ENCODE peak calls at places on chromosomes 7 and 10, in five cellular contexts. One of them, this sample, is unnamed.

GRCh38 chr10:89362928-89363327 is 14.9 kb upstream of the IFIT1B start:
- DNase-seq in hepatocyte: no peak
- DNase-seq in fibroblast of lung: no peak
- DNase-seq in esophagus muscularis mucosa: no peak
- DNase-seq in fibroblast of pulmonary artery: no peak
- DNase-seq in this sample: no peak

GRCh38 chr7:23474098-23474828 is 4.0 kb upstream of the IGF2BP3 start:
- DNase-seq in esophagus muscularis mucosa: peak
- DNase-seq in fibroblast of pulmonary artery: peak
- DNase-seq in fibroblast of lung: peak
- DNase-seq in hepatocyte: peak
- DNase-seq in this sample: peak

GRCh38 chr7:20238754-20239324 is 21.7 kb upstream of the MACC1 start:
- DNase-seq in fibroblast of pulmonary artery: no peak
- DNase-seq in fibroblast of lung: peak
- DNase-seq in hepatocyte: no peak
- DNase-seq in esophagus muscularis mucosa: no peak
- DNase-seq in this sample: no peak

GRCh38 chr10:63491558-63492316 is 26.0 kb upstream of the JMJD1C start:
- DNase-seq in hepatocyte: peak
- DNase-seq in esophagus muscularis mucosa: no peak
- DNase-seq in fibroblast of lung: peak
- DNase-seq in fibroblast of pulmonary artery: peak
- DNase-seq in this sample: peak

GRCh38 chr7:118079369-118079768 is 104.6 kb upstream of the LSM8 start:
- DNase-seq in fibroblast of lung: peak
- DNase-seq in fibroblast of pulmonary artery: no peak
- DNase-seq in hepatocyte: no peak
- DNase-seq in esophagus muscularis mucosa: no peak
- DNase-seq in this sample: no peak

GRCh38 chr10:52541082-52541481 is 227.0 kb downstream of the DKK1 start:
- DNase-seq in fibroblast of lung: no peak
- DNase-seq in hepatocyte: no peak
- DNase-seq in esophagus muscularis mucosa: no peak
- DNase-seq in fibroblast of pulmonary artery: peak
- DNase-seq in this sample: peak

GRCh38 chr7:43764807-43765491 is 6.5 kb downstream of the BLVRA start:
- DNase-seq in fibroblast of lung: peak
- DNase-seq in fibroblast of pulmonary artery: peak
- DNase-seq in esophagus muscularis mucosa: peak
- DNase-seq in hepatocyte: peak
- DNase-seq in this sample: no peak

GRCh38 chr10:43855667-43856210 is 207.1 kb upstream of the ZNF32 start:
- DNase-seq in hepatocyte: no peak
- DNase-seq in esophagus muscularis mucosa: no peak
- DNase-seq in fibroblast of pulmonary artery: no peak
- DNase-seq in fibroblast of lung: no peak
- DNase-seq in this sample: no peak

GRCh38 chr7:44460325-44460724 is 30.1 kb downstream of the NUDCD3 start:
- DNase-seq in fibroblast of pulmonary artery: no peak
- DNase-seq in esophagus muscularis mucosa: no peak
- DNase-seq in hepatocyte: no peak
- DNase-seq in fibroblast of lung: peak
- DNase-seq in this sample: no peak

GRCh38 chr10:8112942-8113442 is 58.5 kb downstream of the GATA3 start:
- DNase-seq in fibroblast of lung: no peak
- DNase-seq in esophagus muscularis mucosa: no peak
- DNase-seq in hepatocyte: no peak
- DNase-seq in fibroblast of pulmonary artery: no peak
- DNase-seq in this sample: no peak

GRCh38 chr10:126458453-126458852 is 70.2 kb upstream of the ADAM12 start:
- DNase-seq in fibroblast of lung: peak
- DNase-seq in hepatocyte: no peak
- DNase-seq in fibroblast of pulmonary artery: peak
- DNase-seq in esophagus muscularis mucosa: peak
- DNase-seq in this sample: no peak

GRCh38 chr10:59896186-59896585 is 10.2 kb downstream of the CCDC6 start:
- DNase-seq in esophagus muscularis mucosa: no peak
- DNase-seq in fibroblast of pulmonary artery: no peak
- DNase-seq in fibroblast of lung: no peak
- DNase-seq in hepatocyte: no peak
- DNase-seq in this sample: no peak

GRCh38 chr10:96034625-96035024 is 8.8 kb upstream of the CCNJ start:
- DNase-seq in esophagus muscularis mucosa: no peak
- DNase-seq in hepatocyte: no peak
- DNase-seq in fibroblast of pulmonary artery: no peak
- DNase-seq in fibroblast of lung: no peak
- DNase-seq in this sample: no peak

GRCh38 chr7:55252386-55252785 is 112.8 kb upstream of the LANCL2 start:
- DNase-seq in fibroblast of lung: no peak
- DNase-seq in esophagus muscularis mucosa: no peak
- DNase-seq in hepatocyte: no peak
- DNase-seq in fibroblast of pulmonary artery: no peak
- DNase-seq in this sample: no peak

GRCh38 chr7:26078437-26079362 is 73.3 kb upstream of the NFE2L3 start:
- DNase-seq in esophagus muscularis mucosa: peak
- DNase-seq in fibroblast of pulmonary artery: peak
- DNase-seq in fibroblast of lung: peak
- DNase-seq in hepatocyte: peak
- DNase-seq in this sample: no peak

GRCh38 chr10:115056186-115056585 is 37.0 kb upstream of the ATRNL1 start:
- DNase-seq in esophagus muscularis mucosa: no peak
- DNase-seq in fibroblast of pulmonary artery: no peak
- DNase-seq in hepatocyte: no peak
- DNase-seq in fibroblast of lung: no peak
- DNase-seq in this sample: no peak

GRCh38 chr7:106344861-106345260 is 60.1 kb upstream of the NAMPT start:
- DNase-seq in hepatocyte: no peak
- DNase-seq in fibroblast of pulmonary artery: peak
- DNase-seq in esophagus muscularis mucosa: no peak
- DNase-seq in fibroblast of lung: peak
- DNase-seq in this sample: no peak

GRCh38 chr10:10774416-10774815 is 243.3 kb upstream of the CELF2 start:
- DNase-seq in esophagus muscularis mucosa: no peak
- DNase-seq in fibroblast of pulmonary artery: no peak
- DNase-seq in hepatocyte: no peak
- DNase-seq in fibroblast of lung: no peak
- DNase-seq in this sample: no peak

GRCh38 chr7:74372060-74372408 is 81.7 kb upstream of the GTF2IRD1 start:
- DNase-seq in fibroblast of pulmonary artery: no peak
- DNase-seq in hepatocyte: no peak
- DNase-seq in esophagus muscularis mucosa: no peak
- DNase-seq in fibroblast of lung: no peak
- DNase-seq in this sample: no peak

GRCh38 chr10:3524086-3524960 is 260.7 kb downstream of the KLF6 start:
- DNase-seq in esophagus muscularis mucosa: no peak
- DNase-seq in hepatocyte: no peak
- DNase-seq in fibroblast of lung: no peak
- DNase-seq in fibroblast of pulmonary artery: no peak
- DNase-seq in this sample: no peak

GRCh38 chr7:92836489-92837213 is at the start of gene CDK6:
- DNase-seq in esophagus muscularis mucosa: no peak
- DNase-seq in fibroblast of lung: peak
- DNase-seq in hepatocyte: peak
- DNase-seq in fibroblast of pulmonary artery: peak
- DNase-seq in this sample: no peak

GRCh38 chr10:625335-625699 is 64.2 kb downstream of the DIP2C start:
- DNase-seq in fibroblast of lung: peak
- DNase-seq in fibroblast of pulmonary artery: no peak
- DNase-seq in hepatocyte: peak
- DNase-seq in esophagus muscularis mucosa: no peak
- DNase-seq in this sample: no peak

GRCh38 chr10:608331-609265 is 80.9 kb downstream of the DIP2C start:
- DNase-seq in fibroblast of lung: peak
- DNase-seq in fibroblast of pulmonary artery: no peak
- DNase-seq in esophagus muscularis mucosa: no peak
- DNase-seq in hepatocyte: no peak
- DNase-seq in this sample: no peak

GRCh38 chr10:60384006-60384405 is 5.7 kb downstream of the ANK3 start:
- DNase-seq in fibroblast of pulmonary artery: peak
- DNase-seq in hepatocyte: no peak
- DNase-seq in fibroblast of lung: peak
- DNase-seq in esophagus muscularis mucosa: no peak
- DNase-seq in this sample: no peak

GRCh38 chr7:78311176-78311575 is 512.6 kb downstream of the PHTF2 start:
- DNase-seq in hepatocyte: no peak
- DNase-seq in esophagus muscularis mucosa: no peak
- DNase-seq in fibroblast of lung: no peak
- DNase-seq in fibroblast of pulmonary artery: no peak
- DNase-seq in this sample: no peak

GRCh38 chr7:132076301-132077049 is 499.8 kb downstream of the PLXNA4 start:
- DNase-seq in fibroblast of lung: no peak
- DNase-seq in hepatocyte: no peak
- DNase-seq in esophagus muscularis mucosa: no peak
- DNase-seq in fibroblast of pulmonary artery: no peak
- DNase-seq in this sample: no peak

GRCh38 chr10:6050801-6051445 is 11.2 kb downstream of the IL2RA start:
- DNase-seq in fibroblast of pulmonary artery: peak
- DNase-seq in fibroblast of lung: no peak
- DNase-seq in hepatocyte: peak
- DNase-seq in esophagus muscularis mucosa: peak
- DNase-seq in this sample: no peak

GRCh38 chr7:26319631-26320030 is 28.0 kb downstream of the SNX10 start:
- DNase-seq in hepatocyte: no peak
- DNase-seq in fibroblast of lung: no peak
- DNase-seq in esophagus muscularis mucosa: no peak
- DNase-seq in fibroblast of pulmonary artery: no peak
- DNase-seq in this sample: no peak

GRCh38 chr10:44774676-44775401 is 136.3 kb upstream of the TMEM72 start:
- DNase-seq in hepatocyte: no peak
- DNase-seq in esophagus muscularis mucosa: peak
- DNase-seq in fibroblast of lung: peak
- DNase-seq in fibroblast of pulmonary artery: peak
- DNase-seq in this sample: peak

GRCh38 chr7:30888783-30889182 is 22.9 kb upstream of the AQP1 start:
- DNase-seq in hepatocyte: peak
- DNase-seq in esophagus muscularis mucosa: no peak
- DNase-seq in fibroblast of lung: peak
- DNase-seq in fibroblast of pulmonary artery: peak
- DNase-seq in this sample: peak

GRCh38 chr10:35058134-35058533 is 32.0 kb downstream of the CUL2 start:
- DNase-seq in esophagus muscularis mucosa: no peak
- DNase-seq in hepatocyte: no peak
- DNase-seq in fibroblast of pulmonary artery: peak
- DNase-seq in fibroblast of lung: peak
- DNase-seq in this sample: peak

GRCh38 chr7:66522518-66522917 is 106.2 kb upstream of the KCTD7 start:
- DNase-seq in esophagus muscularis mucosa: no peak
- DNase-seq in fibroblast of lung: no peak
- DNase-seq in fibroblast of pulmonary artery: no peak
- DNase-seq in hepatocyte: no peak
- DNase-seq in this sample: no peak

GRCh38 chr10:78862328-78862640 is 206.5 kb upstream of the ZMIZ1 start:
- DNase-seq in fibroblast of pulmonary artery: no peak
- DNase-seq in esophagus muscularis mucosa: no peak
- DNase-seq in fibroblast of lung: no peak
- DNase-seq in hepatocyte: no peak
- DNase-seq in this sample: no peak

GRCh38 chr7:19069842-19070241 is 47.6 kb downstream of the TWIST1 start:
- DNase-seq in fibroblast of pulmonary artery: peak
- DNase-seq in esophagus muscularis mucosa: no peak
- DNase-seq in hepatocyte: no peak
- DNase-seq in fibroblast of lung: peak
- DNase-seq in this sample: no peak

DNA sequence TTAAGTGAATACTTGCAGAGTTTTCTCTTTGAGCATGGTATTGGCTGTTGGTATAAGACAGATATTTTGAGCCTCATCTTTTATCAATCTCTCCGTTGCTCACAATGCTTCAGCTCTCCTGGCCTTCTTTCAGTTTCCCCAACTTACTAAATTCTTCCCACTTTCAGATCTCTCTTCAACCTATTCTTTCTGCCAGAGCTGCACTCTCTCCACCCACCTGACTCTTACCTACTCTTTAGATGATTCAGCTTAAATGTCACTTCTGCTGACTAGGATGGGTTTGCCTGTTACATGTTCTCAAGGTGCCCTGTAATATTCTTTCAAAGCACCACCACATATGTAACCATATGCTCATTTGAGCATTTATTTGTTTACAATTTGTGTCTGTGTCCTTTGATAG is 1.6 kb downstream of the EXOSC1 start:
- DNase-seq in fibroblast of lung: no peak
- DNase-seq in fibroblast of pulmonary artery: no peak
- DNase-seq in esophagus muscularis mucosa: no peak
- DNase-seq in hepatocyte: no peak
- DNase-seq in this sample: no peak
- H3K4me3 ChIP-seq in fibroblast of lung: no peak
- H3K4me3 ChIP-seq in fibroblast of pulmonary artery: no peak
- H3K4me3 ChIP-seq in esophagus muscularis mucosa: no peak
- H3K4me3 ChIP-seq in hepatocyte: no peak
- H3K4me3 ChIP-seq in this sample: no peak

DNA sequence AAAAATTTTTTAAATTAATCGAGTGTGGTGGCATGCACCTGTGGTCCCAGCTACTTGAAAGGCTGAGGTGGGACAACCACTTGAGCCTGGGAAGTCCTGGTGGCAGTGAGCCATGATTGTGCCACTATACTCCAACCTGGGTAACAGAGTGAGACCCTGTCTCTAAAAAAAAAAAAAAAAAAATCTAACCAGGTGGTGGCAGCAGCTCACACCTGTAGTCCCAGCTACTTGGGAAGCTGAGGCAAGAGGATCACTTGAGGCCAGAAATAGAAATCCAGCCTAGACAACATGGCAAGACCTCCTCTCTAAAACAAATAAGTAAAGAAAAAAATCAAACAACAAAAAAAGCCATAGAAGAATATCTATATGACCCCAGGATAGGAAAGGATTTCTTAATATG is 3.6 kb upstream of the MYOF start:
- DNase-seq in fibroblast of pulmonary artery: no peak
- DNase-seq in fibroblast of lung: no peak
- DNase-seq in esophagus muscularis mucosa: no peak
- DNase-seq in hepatocyte: no peak
- DNase-seq in this sample: no peak
- TF ChIP-seq CTCF in fibroblast of pulmonary artery: no peak
- TF ChIP-seq CTCF in fibroblast of lung: no peak
- TF ChIP-seq CTCF in esophagus muscularis mucosa: no peak
- TF ChIP-seq CTCF in hepatocyte: peak
- TF ChIP-seq CTCF in this sample: no peak

DNA sequence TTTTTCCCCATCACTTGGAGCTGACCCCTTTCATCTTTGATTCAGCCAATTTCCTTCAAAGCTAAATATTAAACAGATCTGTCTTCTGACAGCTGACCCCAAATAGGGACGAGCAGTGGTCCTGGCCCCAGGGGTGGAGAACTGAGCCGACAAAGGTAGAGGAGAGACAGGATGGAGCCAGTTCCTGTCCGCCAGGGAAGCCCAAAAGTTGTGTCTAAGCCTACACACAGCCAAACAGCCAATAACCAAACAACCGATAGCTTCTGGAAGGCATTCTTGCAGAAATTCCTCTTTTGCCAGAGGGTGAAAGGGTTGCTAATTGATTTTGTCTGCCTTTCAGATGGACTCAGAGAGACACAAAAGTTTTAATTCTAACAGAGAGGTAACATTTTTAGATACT is 161.8 kb upstream of the LYZL1 start:
- DNase-seq in esophagus muscularis mucosa: no peak
- DNase-seq in fibroblast of lung: no peak
- DNase-seq in fibroblast of pulmonary artery: no peak
- DNase-seq in hepatocyte: no peak
- DNase-seq in this sample: no peak
- H3K4me3 ChIP-seq in esophagus muscularis mucosa: no peak
- H3K4me3 ChIP-seq in fibroblast of lung: no peak
- H3K4me3 ChIP-seq in fibroblast of pulmonary artery: no peak
- H3K4me3 ChIP-seq in hepatocyte: no peak
- H3K4me3 ChIP-seq in this sample: no peak

GRCh38 chr7:156778201-156778600 is 114.8 kb downstream of the LMBR1 start:
- DNase-seq in fibroblast of pulmonary artery: peak
- DNase-seq in esophagus muscularis mucosa: no peak
- DNase-seq in hepatocyte: no peak
- DNase-seq in fibroblast of lung: no peak
- DNase-seq in this sample: no peak
- TF ChIP-seq CTCF in fibroblast of pulmonary artery: no peak
- TF ChIP-seq CTCF in esophagus muscularis mucosa: no peak
- TF ChIP-seq CTCF in hepatocyte: no peak
- TF ChIP-seq CTCF in fibroblast of lung: no peak
- TF ChIP-seq CTCF in this sample: no peak

This sample was measured in AG09309.